ENCODE peak calls at places on chromosome 3, in four cellular contexts. H is AG09309; C is HTR-8/SVneo; G is stimulated activated CD4-positive, alpha-beta T cell treated with anti-CD3 and anti-CD28 coated beads, Interleukin-12 subunit alpha, Interleukin-12 subunit beta, amount 100 ng/mL, for 4 hours. B is an unnamed sample.

GRCh38 chr3:134059680-134060560 is 30.2 kb upstream of the SLCO2A1 start:
- DNase-seq in C (no peak), G (no peak), H (no peak), B (no peak)

GRCh38 chr3:161035711-161036110 is 69.4 kb downstream of the B3GALNT1 start:
- DNase-seq in C (no peak), H (peak; percentile 23), G (no peak), B (no peak)

GRCh38 chr3:52093751-52094525 is 37.6 kb upstream of the DUSP7 start:
- DNase-seq in H (no peak), G (no peak), C (peak; percentile 73), B (no peak)

GRCh38 chr3:57864853-57865252 is 108.7 kb downstream of the SLMAP start:
- DNase-seq in H (no peak), G (no peak), C (peak; percentile 28), B (no peak)

GRCh38 chr3:49754536-49754935 is 30.8 kb upstream of the GMPPB start:
- DNase-seq in G (no peak), C (no peak), H (no peak), B (no peak)

GRCh38 chr3:172282850-172283249 is 165.4 kb downstream of the GHSR start:
- DNase-seq in C (no peak), H (no peak), G (no peak), B (no peak)

GRCh38 chr3:182755308-182756106 is 37.8 kb upstream of the ATP11B start:
- DNase-seq in H (no peak), G (no peak), C (peak; percentile 30), B (no peak)

GRCh38 chr3:24595801-24596200 is 101.2 kb upstream of the THRB start:
- DNase-seq in C (no peak), G (no peak), H (peak; percentile 11), B (peak; percentile 2)

GRCh38 chr3:43144811-43145490 is 39.1 kb upstream of the POMGNT2 start:
- DNase-seq in G (no peak), C (no peak), H (no peak), B (no peak)

GRCh38 chr3:113746955-113747718 is at the start of gene ATP6V1A:
- DNase-seq in H (no peak), C (peak; percentile 79), G (peak; percentile 61), B (no peak)

GRCh38 chr3:56254835-56255234 is 213.4 kb downstream of the ERC2 start:
- DNase-seq in G (no peak), H (no peak), C (no peak), B (no peak)

GRCh38 chr3:46393554-46394434 is 13.1 kb downstream of the CCR5AS start:
- DNase-seq in H (no peak), C (no peak), G (no peak), B (no peak)

GRCh38 chr3:150760431-150761200 is 2.4 kb downstream of the SIAH2 start:
- DNase-seq in H (no peak), C (no peak), G (no peak), B (no peak)

GRCh38 chr3:32146669-32147315 is 40.4 kb downstream of the GPD1L start:
- DNase-seq in G (no peak), H (no peak), C (no peak), B (no peak)

GRCh38 chr3:182136008-182136910 is 424.5 kb downstream of the SOX2 start:
- DNase-seq in G (no peak), C (no peak), H (no peak), B (no peak)

GRCh38 chr3:193641376-193641775 is 48.4 kb downstream of the OPA1 start:
- DNase-seq in G (no peak), H (no peak), C (no peak), B (no peak)

GRCh38 chr3:13141991-13142412 is 68.8 kb upstream of the IQSEC1 start:
- DNase-seq in G (no peak), C (peak; percentile 67), H (no peak), B (no peak)

GRCh38 chr3:52084954-52085730 is 28.8 kb upstream of the DUSP7 start:
- DNase-seq in H (no peak), C (no peak), G (no peak), B (no peak)

GRCh38 chr3:179410317-179410716 is 41.0 kb downstream of the GNB4 start:
- DNase-seq in G (no peak), C (peak; percentile 9), H (no peak), B (no peak)

GRCh38 chr3:129383292-129383860 is 45.1 kb downstream of the EFCAB12 start:
- DNase-seq in H (no peak), C (peak; percentile 84), G (peak; percentile 23), B (peak; percentile 49)

GRCh38 chr3:16101295-16102186 is 72.9 kb upstream of the GALNT15 start:
- DNase-seq in G (no peak), H (no peak), C (no peak), B (no peak)

GRCh38 chr3:163587342-163587741 is 1491.0 kb downstream of the SI start:
- DNase-seq in H (no peak), C (no peak), G (no peak), B (no peak)

GRCh38 chr3:189863031-189863430 is 231.8 kb downstream of the TP63 start:
- DNase-seq in C (no peak), H (no peak), G (no peak), B (no peak)

GRCh38 chr3:81485444-81485865 is 276.0 kb downstream of the GBE1 start:
- DNase-seq in C (no peak), H (peak; percentile 45), G (no peak), B (peak; percentile 21)

GRCh38 chr3:194941360-194941955 is 255.8 kb downstream of the FAM43A start:
- DNase-seq in H (no peak), C (no peak), G (no peak), B (no peak)

GRCh38 chr3:102123590-102124190 is 274.4 kb downstream of the NFKBIZ start:
- DNase-seq in G (no peak), H (no peak), C (no peak), B (no peak)

GRCh38 chr3:195612075-195612800 is 28.5 kb upstream of the APOD start:
- DNase-seq in H (no peak), G (no peak), C (no peak), B (no peak)

GRCh38 chr3:172958565-172958964 is 182.5 kb downstream of the SPATA16 start:
- DNase-seq in H (no peak), C (no peak), G (no peak), B (no peak)

GRCh38 chr3:149572796-149573414 is 84.9 kb downstream of the WWTR1 start:
- DNase-seq in H (no peak), C (no peak), G (no peak), B (no peak)

GRCh38 chr3:37862219-37862711 is 585 bp downstream of the CTDSPL start:
- DNase-seq in G (peak; percentile 52), C (no peak), H (no peak), B (no peak)